ENCODE peak calls at places on chromosomes 2 and 18, in four cellular contexts. V is stomach, X is erythroblast, J is uterus. K is an unnamed sample.

GRCh38 chr2:134823431-134823830 is 15.0 kb upstream of the ACMSD start:
- DNase-seq in X (no peak), V (no peak), J (no peak), K (no peak)

GRCh38 chr2:218370410-218371063 is 11.5 kb upstream of the SLC11A1 start:
- DNase-seq in V (peak; percentile 53), J (peak; percentile 27), X (no peak), K (no peak)

GRCh38 chr2:117832332-117832731 is 17.8 kb downstream of the DDX18 start:
- DNase-seq in V (no peak), J (no peak), X (no peak), K (no peak)

GRCh38 chr2:160657206-160657605 is 163.6 kb upstream of the RBMS1 start:
- DNase-seq in J (no peak), V (no peak), X (no peak), K (no peak)

GRCh38 chr2:188378551-188378950 is 86.9 kb downstream of the GULP1 start:
- DNase-seq in V (no peak), J (no peak), X (no peak), K (no peak)

GRCh38 chr2:151523825-151524224 is 114.1 kb downstream of the RIF1 start:
- DNase-seq in V (no peak), X (no peak), J (no peak), K (no peak)

GRCh38 chr2:64214281-64215115 is 70.3 kb upstream of the PELI1 start:
- DNase-seq in X (peak; percentile 4), V (no peak), J (no peak), K (no peak)

GRCh38 chr2:45960057-45960863 is 308.8 kb downstream of the PRKCE start:
- DNase-seq in J (no peak), X (no peak), V (no peak), K (no peak)

GRCh38 chr2:220458051-220458450 is 830.6 kb downstream of the SLC4A3 start:
- DNase-seq in J (no peak), X (no peak), V (no peak), K (no peak)

GRCh38 chr2:62461707-62462106 is 44.3 kb downstream of the TMEM17 start:
- DNase-seq in X (no peak), V (no peak), J (peak; percentile 31), K (peak; percentile 71)

GRCh38 chr2:31704561-31705212 is 123.9 kb upstream of the SRD5A2 start:
- DNase-seq in J (no peak), X (no peak), V (peak; percentile 76), K (no peak)

GRCh38 chr2:63488118-63488713 is 100.1 kb downstream of the WDPCP start:
- DNase-seq in J (no peak), X (peak; percentile 33), V (no peak), K (no peak)

GRCh38 chr18:79458131-79458838 is 62.6 kb downstream of the NFATC1 start:
- DNase-seq in V (peak; percentile 63), X (no peak), J (peak; percentile 82), K (peak; percentile 81)

GRCh38 chr2:207655000-207655399 is 29.8 kb upstream of the METTL21A start:
- DNase-seq in J (no peak), V (no peak), X (no peak), K (no peak)

GRCh38 chr2:145677371-145677770 is 1157.5 kb upstream of the ZEB2 start:
- DNase-seq in V (no peak), J (no peak), X (no peak), K (no peak)

GRCh38 chr2:81195774-81196382 is 891.3 kb upstream of the LRRTM1 start:
- DNase-seq in V (no peak), X (no peak), J (no peak), K (no peak)

GRCh38 chr2:127108090-127108523 is 1.2 kb upstream of the BIN1 start:
- DNase-seq in X (no peak), J (peak; percentile 17), V (no peak), K (no peak)

GRCh38 chr2:24164416-24164973 is 10.4 kb upstream of the FAM228A start:
- DNase-seq in V (peak; percentile 30), X (peak; percentile 62), J (no peak), K (no peak)

GRCh38 chr2:181679544-181679979 is 755 bp downstream of the NEUROD1 start:
- DNase-seq in J (no peak), X (no peak), V (no peak), K (no peak)

GRCh38 chr2:181682026-181682789 is 1.9 kb upstream of the NEUROD1 start:
- DNase-seq in V (no peak), X (no peak), J (no peak), K (no peak)

GRCh38 chr2:181680937-181681811 is 857 bp upstream of the NEUROD1 start:
- DNase-seq in J (no peak), V (no peak), X (no peak), K (no peak)

GRCh38 chr2:181678744-181679543 is 1.4 kb downstream of the NEUROD1 start:
- DNase-seq in V (no peak), J (no peak), X (no peak), K (no peak)

DNA sequence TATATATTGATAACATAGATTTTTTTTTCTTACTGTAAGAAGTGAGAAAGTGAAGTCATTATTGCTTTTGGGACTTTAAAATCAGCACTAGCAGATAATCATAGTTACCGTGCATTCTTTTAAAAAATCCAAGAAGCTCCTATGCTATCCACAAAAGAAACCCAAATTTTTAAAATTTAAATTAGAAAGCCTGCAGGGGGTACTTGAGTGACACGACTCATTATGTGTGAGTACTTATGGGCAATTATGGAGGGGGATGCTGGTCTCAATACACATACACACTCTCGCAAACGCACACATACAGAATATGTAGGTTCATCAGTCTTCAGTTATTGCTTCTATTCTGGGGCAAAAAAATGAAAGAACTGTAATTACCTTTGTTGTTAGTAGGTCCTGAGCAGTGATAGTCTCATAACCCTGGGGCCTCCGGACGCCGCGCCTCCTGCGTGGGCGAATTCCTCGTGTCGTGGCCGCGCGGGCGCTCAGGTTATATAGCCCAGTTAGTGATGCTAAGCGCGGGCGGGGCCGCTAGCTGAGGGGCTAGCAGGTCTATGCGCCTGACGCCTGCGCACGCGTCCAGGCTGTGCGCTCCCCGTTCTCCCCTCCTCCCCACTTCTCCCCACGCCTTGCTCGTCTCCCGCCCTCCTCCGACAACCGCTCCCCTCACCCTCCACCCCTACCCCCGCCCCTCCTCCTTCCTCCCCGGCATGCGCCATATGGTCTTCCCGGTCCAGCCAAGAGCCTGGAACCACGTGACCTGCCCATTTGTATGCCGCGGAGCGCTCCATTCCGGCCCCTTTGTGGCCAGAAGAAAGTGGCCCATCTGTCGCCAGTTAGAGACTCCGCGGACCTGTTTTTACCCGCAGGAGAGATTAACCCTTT is at the start of gene NEUROD1:
- DNase-seq in X (no peak), J (no peak), V (no peak), K (no peak)
- TF ChIP-seq POLR2A in X (no peak), J (no peak), V (no peak), K (no peak)

GRCh38 chr2:30147715-30148611 is 1.2 kb downstream of the YPEL5 start:
- DNase-seq in V (peak; percentile 84), J (peak; percentile 75), X (peak; percentile 94), K (peak; percentile 68)
- TF ChIP-seq POLR2A in V (no peak), J (peak; percentile 82), X (peak; percentile 42), K (no peak)

GRCh38 chr2:225894240-225894980 is 494.9 kb downstream of the NYAP2 start:
- DNase-seq in V (no peak), J (no peak), X (no peak), K (no peak)

GRCh38 chr2:225889452-225889851 is 489.9 kb downstream of the NYAP2 start:
- DNase-seq in J (no peak), V (no peak), X (peak; percentile 32), K (peak; percentile 7)

GRCh38 chr2:225893151-225893550 is 493.6 kb downstream of the NYAP2 start:
- DNase-seq in V (no peak), J (no peak), X (no peak), K (no peak)

GRCh38 chr2:225891013-225891412 is 491.5 kb downstream of the NYAP2 start:
- DNase-seq in X (no peak), J (no peak), V (no peak), K (no peak)

DNA sequence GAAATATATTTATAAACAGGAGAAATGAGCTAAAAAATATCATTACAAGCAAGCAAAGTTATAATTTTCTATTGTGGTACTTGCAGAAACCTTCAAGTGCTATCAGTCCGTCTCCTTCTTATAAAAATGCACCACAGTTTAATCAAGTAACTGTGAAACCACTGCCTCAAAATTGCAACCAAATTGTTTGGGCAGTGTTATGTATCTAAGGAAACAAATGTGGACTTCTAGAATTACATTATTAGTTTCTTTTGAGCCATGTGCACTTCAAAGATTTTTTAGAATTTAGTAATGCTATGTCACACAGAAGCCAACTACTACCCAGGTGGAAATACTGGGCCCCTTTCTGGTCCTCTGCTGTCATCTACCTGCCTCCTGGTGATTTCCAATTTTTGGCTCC is 495.6 kb downstream of the NYAP2 start:
- DNase-seq in V (no peak), X (no peak), J (no peak), K (no peak)
- TF ChIP-seq POLR2A in V (no peak), X (no peak), J (no peak), K (no peak)

GRCh38 chr18:12334280-12335262 is 26.5 kb downstream of the TUBB6 start:
- DNase-seq in J (no peak), V (no peak), X (no peak), K (no peak)

GRCh38 chr18:12333650-12334279 is 25.7 kb downstream of the TUBB6 start:
- DNase-seq in X (no peak), V (no peak), J (no peak), K (no peak)

GRCh38 chr18:12336887-12337286 is 28.8 kb downstream of the TUBB6 start:
- DNase-seq in J (no peak), X (no peak), V (no peak), K (no peak)

GRCh38 chr18:12336251-12336650 is 28.2 kb downstream of the TUBB6 start:
- DNase-seq in J (no peak), V (no peak), X (no peak), K (no peak)

GRCh38 chr18:12335503-12335902 is 27.5 kb downstream of the TUBB6 start:
- DNase-seq in X (no peak), J (no peak), V (no peak), K (no peak)
- TF ChIP-seq POLR2A in X (no peak), J (no peak), V (no peak), K (no peak)

DNA sequence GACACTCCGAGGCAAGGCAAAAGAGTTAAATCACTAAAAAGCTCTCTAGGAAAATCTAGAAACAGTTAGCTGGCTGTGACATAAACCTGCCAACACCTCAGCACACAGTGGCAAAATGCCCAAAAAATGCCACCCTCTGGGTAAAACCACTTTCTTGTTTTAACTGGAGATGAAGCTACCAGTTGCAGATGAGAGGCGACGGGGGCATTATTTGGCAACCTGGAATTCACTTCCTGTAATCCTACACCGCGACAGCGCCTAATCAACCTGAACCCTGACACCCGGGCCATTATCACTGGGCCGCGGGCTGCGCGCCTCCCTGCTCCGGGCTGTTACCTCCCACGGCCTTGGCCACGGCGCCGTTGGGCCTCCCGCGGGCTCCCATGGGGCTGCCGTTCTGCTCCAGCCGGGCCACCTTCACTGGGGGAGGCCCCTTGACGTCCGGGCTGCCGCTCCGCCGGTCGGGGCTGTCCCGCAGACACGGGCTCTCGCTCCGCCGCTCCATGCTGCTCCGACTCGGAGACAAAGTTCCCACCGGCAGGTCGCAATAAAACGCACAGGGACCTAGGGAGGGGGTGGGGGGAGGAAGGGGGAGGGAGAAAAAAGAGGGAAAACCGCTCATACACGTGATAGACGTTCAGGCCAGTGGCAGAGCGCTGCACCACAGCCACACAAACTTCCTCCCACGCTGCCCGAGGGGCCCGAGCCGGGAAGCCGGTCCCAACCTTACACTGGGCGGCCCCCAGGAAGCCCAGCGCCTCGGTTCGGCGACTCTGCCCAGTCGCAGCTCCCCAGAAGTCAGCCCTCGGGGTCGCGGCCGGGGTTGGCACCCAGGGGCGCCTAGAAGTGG is 2.0 kb downstream of the SATB2 start:
- DNase-seq in X (no peak), V (peak; percentile 49), J (no peak), K (no peak)
- TF ChIP-seq POLR2A in X (no peak), V (no peak), J (no peak), K (peak; percentile 23)

GRCh38 chr2:99141110-99142108 is at the start of gene C2orf15:
- DNase-seq in V (peak; percentile 97), J (peak; percentile 94), X (peak; percentile 92), K (peak; percentile 77)
- TF ChIP-seq POLR2A in V (no peak), J (peak; percentile 96), X (peak; percentile 73), K (no peak)

K was measured in H54.